ENCODE peak calls at places on chromosomes 3 and 15, in nine cellular contexts. One of them, this sample, is unnamed.
A peak's percentile ranks its signal among the peaks of the same experiment; 100 is the strongest.

GRCh38 chr15:41773729-41774061 is 589 bp upstream of the MAPKBP1 start:
- DNase-seq in uterus: no peak
- DNase-seq in kidney: no peak
- DNase-seq in HCT116: no peak
- DNase-seq in fibroblast of lung: no peak
- DNase-seq in suprapubic skin: no peak
- DNase-seq in A673: no peak
- DNase-seq in heart left ventricle: no peak
- DNase-seq in left lung: no peak
- DNase-seq in this sample: no peak

GRCh38 chr3:53773586-53774368 is 72.4 kb downstream of the CHDH start:
- DNase-seq in uterus: peak; percentile 48
- DNase-seq in kidney: no peak
- DNase-seq in HCT116: no peak
- DNase-seq in fibroblast of lung: peak; percentile 87
- DNase-seq in suprapubic skin: no peak
- DNase-seq in A673: no peak
- DNase-seq in heart left ventricle: no peak
- DNase-seq in left lung: peak; percentile 51
- DNase-seq in this sample: peak; percentile 40

GRCh38 chr15:58779554-58779953 is 8.5 kb downstream of the MINDY2 start:
- DNase-seq in uterus: no peak
- DNase-seq in kidney: no peak
- DNase-seq in HCT116: no peak
- DNase-seq in fibroblast of lung: no peak
- DNase-seq in suprapubic skin: no peak
- DNase-seq in A673: no peak
- DNase-seq in heart left ventricle: no peak
- DNase-seq in left lung: no peak
- DNase-seq in this sample: no peak

GRCh38 chr3:31929826-31930502 is 51.1 kb downstream of the OSBPL10 start:
- DNase-seq in uterus: no peak
- DNase-seq in kidney: no peak
- DNase-seq in HCT116: no peak
- DNase-seq in fibroblast of lung: no peak
- DNase-seq in suprapubic skin: no peak
- DNase-seq in A673: no peak
- DNase-seq in heart left ventricle: no peak
- DNase-seq in left lung: no peak
- DNase-seq in this sample: no peak

GRCh38 chr15:40467260-40467615 is 3.5 kb upstream of the CHST14 start:
- DNase-seq in uterus: no peak
- DNase-seq in kidney: peak; percentile 40
- DNase-seq in HCT116: no peak
- DNase-seq in fibroblast of lung: no peak
- DNase-seq in suprapubic skin: no peak
- DNase-seq in A673: no peak
- DNase-seq in heart left ventricle: no peak
- DNase-seq in left lung: peak; percentile 25
- DNase-seq in this sample: no peak

GRCh38 chr3:52218454-52218853 is 7.0 kb downstream of the TLR9 start:
- DNase-seq in uterus: no peak
- DNase-seq in kidney: no peak
- DNase-seq in HCT116: no peak
- DNase-seq in fibroblast of lung: no peak
- DNase-seq in suprapubic skin: peak; percentile 66
- DNase-seq in A673: no peak
- DNase-seq in heart left ventricle: no peak
- DNase-seq in left lung: no peak
- DNase-seq in this sample: no peak

GRCh38 chr3:150547045-150547753 is 612 bp downstream of the EIF2A start:
- DNase-seq in uterus: no peak
- DNase-seq in kidney: no peak
- DNase-seq in HCT116: no peak
- DNase-seq in fibroblast of lung: peak; percentile 19
- DNase-seq in suprapubic skin: no peak
- DNase-seq in A673: no peak
- DNase-seq in heart left ventricle: no peak
- DNase-seq in left lung: no peak
- DNase-seq in this sample: no peak

GRCh38 chr3:129893616-129894070 is at the start of gene TMCC1:
- DNase-seq in uterus: peak; percentile 83
- DNase-seq in kidney: peak; percentile 95
- DNase-seq in HCT116: peak; percentile 89
- DNase-seq in fibroblast of lung: peak; percentile 70
- DNase-seq in suprapubic skin: peak; percentile 86
- DNase-seq in A673: peak; percentile 92
- DNase-seq in heart left ventricle: peak; percentile 90
- DNase-seq in left lung: peak; percentile 90
- DNase-seq in this sample: peak; percentile 46

GRCh38 chr3:160150525-160150924 is 74.7 kb upstream of the C3orf80 start:
- DNase-seq in uterus: no peak
- DNase-seq in kidney: no peak
- DNase-seq in HCT116: no peak
- DNase-seq in fibroblast of lung: peak; percentile 20
- DNase-seq in suprapubic skin: no peak
- DNase-seq in A673: no peak
- DNase-seq in heart left ventricle: no peak
- DNase-seq in left lung: no peak
- DNase-seq in this sample: peak; percentile 57

GRCh38 chr3:188170461-188171459 is 16.8 kb downstream of the LPP start:
- DNase-seq in uterus: no peak
- DNase-seq in kidney: no peak
- DNase-seq in HCT116: no peak
- DNase-seq in fibroblast of lung: no peak
- DNase-seq in suprapubic skin: no peak
- DNase-seq in A673: no peak
- DNase-seq in heart left ventricle: no peak
- DNase-seq in left lung: no peak
- DNase-seq in this sample: no peak

GRCh38 chr15:100373942-100374341 is 32.2 kb upstream of the ADAMTS17 start:
- DNase-seq in uterus: no peak
- DNase-seq in kidney: no peak
- DNase-seq in HCT116: no peak
- DNase-seq in fibroblast of lung: no peak
- DNase-seq in suprapubic skin: no peak
- DNase-seq in A673: no peak
- DNase-seq in heart left ventricle: no peak
- DNase-seq in left lung: no peak
- DNase-seq in this sample: no peak

GRCh38 chr15:48693474-48693873 is 48.0 kb upstream of the FBN1 start:
- DNase-seq in uterus: no peak
- DNase-seq in kidney: no peak
- DNase-seq in HCT116: no peak
- DNase-seq in fibroblast of lung: peak; percentile 43
- DNase-seq in suprapubic skin: no peak
- DNase-seq in A673: no peak
- DNase-seq in heart left ventricle: no peak
- DNase-seq in left lung: no peak
- DNase-seq in this sample: peak; percentile 63
- H3K27ac ChIP-seq in uterus: no peak overlapping the region
- H3K27ac ChIP-seq in kidney: no peak overlapping the region
- H3K27ac ChIP-seq in HCT116: no peak overlapping the region
- H3K27ac ChIP-seq in fibroblast of lung: no peak overlapping the region
- H3K27ac ChIP-seq in suprapubic skin: no peak overlapping the region
- H3K27ac ChIP-seq in A673: no peak overlapping the region
- H3K27ac ChIP-seq in heart left ventricle: no peak overlapping the region
- H3K27ac ChIP-seq in left lung: no peak overlapping the region
- H3K27ac ChIP-seq in this sample: peak overlapping the region; percentile 85

GRCh38 chr3:13673207-13673606 is 124.3 kb downstream of the FBLN2 start:
- DNase-seq in uterus: no peak
- DNase-seq in kidney: no peak
- DNase-seq in HCT116: no peak
- DNase-seq in fibroblast of lung: no peak
- DNase-seq in suprapubic skin: no peak
- DNase-seq in A673: no peak
- DNase-seq in heart left ventricle: no peak
- DNase-seq in left lung: no peak
- DNase-seq in this sample: no peak
- TF ChIP-seq CTCF in uterus: no peak
- TF ChIP-seq CTCF in kidney: no peak
- TF ChIP-seq CTCF in HCT116: peak; percentile 63
- TF ChIP-seq CTCF in fibroblast of lung: no peak
- TF ChIP-seq CTCF in suprapubic skin: no peak
- TF ChIP-seq CTCF in A673: peak; percentile 31
- TF ChIP-seq CTCF in heart left ventricle: no peak
- TF ChIP-seq CTCF in left lung: no peak
- TF ChIP-seq CTCF in this sample: peak; percentile 56

GRCh38 chr3:42758126-42758525 is 14.9 kb downstream of the CCDC13 start:
- DNase-seq in uterus: no peak
- DNase-seq in kidney: no peak
- DNase-seq in HCT116: no peak
- DNase-seq in fibroblast of lung: no peak
- DNase-seq in suprapubic skin: no peak
- DNase-seq in A673: no peak
- DNase-seq in heart left ventricle: no peak
- DNase-seq in left lung: peak; percentile 24
- DNase-seq in this sample: no peak
- H3K27ac ChIP-seq in uterus: no peak overlapping the region
- H3K27ac ChIP-seq in kidney: no peak overlapping the region
- H3K27ac ChIP-seq in HCT116: no peak overlapping the region
- H3K27ac ChIP-seq in fibroblast of lung: no peak overlapping the region
- H3K27ac ChIP-seq in suprapubic skin: no peak overlapping the region
- H3K27ac ChIP-seq in A673: no peak overlapping the region
- H3K27ac ChIP-seq in heart left ventricle: no peak overlapping the region
- H3K27ac ChIP-seq in left lung: no peak overlapping the region
- H3K27ac ChIP-seq in this sample: no peak overlapping the region

GRCh38 chr3:101143002-101143401 is 149.8 kb upstream of the ABI3BP start:
- DNase-seq in uterus: no peak
- DNase-seq in kidney: no peak
- DNase-seq in HCT116: no peak
- DNase-seq in fibroblast of lung: no peak
- DNase-seq in suprapubic skin: no peak
- DNase-seq in A673: no peak
- DNase-seq in heart left ventricle: no peak
- DNase-seq in left lung: no peak
- DNase-seq in this sample: no peak

GRCh38 chr3:101144080-101144479 is 150.9 kb upstream of the ABI3BP start:
- DNase-seq in uterus: no peak
- DNase-seq in kidney: no peak
- DNase-seq in HCT116: no peak
- DNase-seq in fibroblast of lung: no peak
- DNase-seq in suprapubic skin: no peak
- DNase-seq in A673: no peak
- DNase-seq in heart left ventricle: no peak
- DNase-seq in left lung: no peak
- DNase-seq in this sample: no peak

GRCh38 chr3:101138817-101139216 is 145.6 kb upstream of the ABI3BP start:
- DNase-seq in uterus: no peak
- DNase-seq in kidney: no peak
- DNase-seq in HCT116: no peak
- DNase-seq in fibroblast of lung: no peak
- DNase-seq in suprapubic skin: no peak
- DNase-seq in A673: no peak
- DNase-seq in heart left ventricle: no peak
- DNase-seq in left lung: no peak
- DNase-seq in this sample: no peak

GRCh38 chr3:101142160-101142559 is 148.9 kb upstream of the ABI3BP start:
- DNase-seq in uterus: no peak
- DNase-seq in kidney: no peak
- DNase-seq in HCT116: no peak
- DNase-seq in fibroblast of lung: no peak
- DNase-seq in suprapubic skin: no peak
- DNase-seq in A673: no peak
- DNase-seq in heart left ventricle: no peak
- DNase-seq in left lung: no peak
- DNase-seq in this sample: no peak

DNA sequence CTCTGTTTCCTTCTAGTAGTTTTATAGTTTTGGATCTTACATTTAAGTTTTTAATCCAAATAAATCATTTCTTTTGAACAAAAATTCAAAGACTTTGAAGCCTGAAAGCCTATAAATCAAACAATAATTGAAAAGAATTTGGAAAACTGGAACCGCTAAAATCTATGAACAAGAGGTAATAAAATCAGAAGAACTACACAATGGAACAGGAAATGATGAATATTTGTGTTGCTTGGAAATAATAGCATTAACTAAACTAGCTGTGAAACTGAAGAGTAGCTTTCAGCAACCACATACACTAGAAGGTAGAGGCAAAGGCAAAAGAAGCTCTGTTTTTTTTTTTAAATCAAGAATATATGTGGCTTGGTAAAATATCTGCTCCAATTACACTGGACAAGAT is 147.9 kb upstream of the ABI3BP start:
- DNase-seq in uterus: no peak
- DNase-seq in kidney: no peak
- DNase-seq in HCT116: no peak
- DNase-seq in fibroblast of lung: no peak
- DNase-seq in suprapubic skin: no peak
- DNase-seq in A673: peak; percentile 78
- DNase-seq in heart left ventricle: no peak
- DNase-seq in left lung: no peak
- DNase-seq in this sample: no peak
- TF ChIP-seq CTCF in uterus: no peak
- TF ChIP-seq CTCF in kidney: no peak
- TF ChIP-seq CTCF in HCT116: no peak
- TF ChIP-seq CTCF in fibroblast of lung: no peak
- TF ChIP-seq CTCF in suprapubic skin: no peak
- TF ChIP-seq CTCF in A673: no peak
- TF ChIP-seq CTCF in heart left ventricle: no peak
- TF ChIP-seq CTCF in left lung: no peak
- TF ChIP-seq CTCF in this sample: no peak

GRCh38 chr15:89787946-89788345 is 11.8 kb downstream of the MESP2 start:
- DNase-seq in uterus: no peak
- DNase-seq in kidney: no peak
- DNase-seq in HCT116: no peak
- DNase-seq in fibroblast of lung: no peak
- DNase-seq in suprapubic skin: no peak
- DNase-seq in A673: no peak
- DNase-seq in heart left ventricle: no peak
- DNase-seq in left lung: no peak
- DNase-seq in this sample: no peak
- H3K27ac ChIP-seq in uterus: no peak overlapping the region
- H3K27ac ChIP-seq in kidney: no peak overlapping the region
- H3K27ac ChIP-seq in HCT116: no peak overlapping the region
- H3K27ac ChIP-seq in fibroblast of lung: no peak overlapping the region
- H3K27ac ChIP-seq in suprapubic skin: no peak overlapping the region
- H3K27ac ChIP-seq in A673: no peak overlapping the region
- H3K27ac ChIP-seq in heart left ventricle: no peak overlapping the region
- H3K27ac ChIP-seq in left lung: no peak overlapping the region
- H3K27ac ChIP-seq in this sample: no peak overlapping the region

DNA sequence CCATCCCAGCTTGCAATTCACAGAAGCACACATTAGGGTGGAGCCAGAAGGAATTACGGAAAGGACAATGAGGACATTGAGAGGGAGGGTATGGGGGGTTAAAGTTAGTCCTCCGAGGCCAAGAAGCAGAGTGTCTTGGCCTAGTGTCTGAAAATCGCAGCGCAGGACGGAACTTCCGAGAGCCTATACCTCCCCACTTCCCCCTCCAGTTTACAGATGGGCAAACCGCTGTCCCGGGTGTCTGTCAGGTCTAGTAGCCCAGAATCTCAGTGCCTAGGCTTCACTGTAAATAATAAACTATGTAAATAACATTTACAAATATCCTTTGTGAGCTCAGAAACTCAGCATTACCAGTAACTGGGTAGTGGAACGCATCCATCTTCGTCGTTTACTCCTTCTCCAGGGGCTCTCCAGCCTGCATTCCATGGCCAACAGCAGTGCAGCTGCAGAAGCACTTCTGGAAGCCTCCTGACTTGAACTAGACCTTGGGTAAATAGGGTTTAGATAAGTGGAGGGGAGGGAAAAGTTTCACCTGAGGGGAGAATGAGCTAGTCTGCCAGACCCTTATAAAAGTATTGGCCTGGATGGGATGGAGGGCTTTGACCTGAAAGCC is 962 bp downstream of the ADPRH start:
- DNase-seq in uterus: peak; percentile 29
- DNase-seq in kidney: no peak
- DNase-seq in HCT116: no peak
- DNase-seq in fibroblast of lung: no peak
- DNase-seq in suprapubic skin: no peak
- DNase-seq in A673: no peak
- DNase-seq in heart left ventricle: peak; percentile 44
- DNase-seq in left lung: peak; percentile 67
- DNase-seq in this sample: peak; percentile 14
- TF ChIP-seq CTCF in uterus: no peak
- TF ChIP-seq CTCF in kidney: no peak
- TF ChIP-seq CTCF in HCT116: no peak
- TF ChIP-seq CTCF in fibroblast of lung: no peak
- TF ChIP-seq CTCF in suprapubic skin: no peak
- TF ChIP-seq CTCF in A673: no peak
- TF ChIP-seq CTCF in heart left ventricle: no peak
- TF ChIP-seq CTCF in left lung: no peak
- TF ChIP-seq CTCF in this sample: no peak